ENCODE peak calls at places on chromosomes 12 and 14, in four cellular contexts. T, F, Y and U are unnamed samples.

GRCh38 chr12:129788506-129788905 is 115.3 kb downstream of the TMEM132D start:
- DNase-seq in T (no peak), F (no peak), Y (no peak), U (no peak)

GRCh38 chr12:11834104-11834812 is 184.8 kb downstream of the ETV6 start:
- DNase-seq in T (no peak), F (no peak), Y (no peak), U (no peak)

GRCh38 chr12:54053625-54054441 is at the start of gene HOXC4:
- DNase-seq in T (no peak), F (no peak), Y (no peak), U (no peak)

GRCh38 chr12:78793491-78793890 is 71.1 kb upstream of the SYT1 start:
- DNase-seq in T (no peak), F (no peak), Y (no peak), U (no peak)

GRCh38 chr14:85483652-85484051 is 46.3 kb upstream of the FLRT2 start:
- DNase-seq in T (no peak), F (no peak), Y (no peak), U (no peak)

GRCh38 chr14:64955297-64955696 is 12.8 kb upstream of the GPX2 start:
- DNase-seq in T (no peak), F (no peak), Y (no peak), U (no peak)

GRCh38 chr12:28014196-28014595 is 41.7 kb upstream of the PTHLH start:
- DNase-seq in T (no peak), F (no peak), Y (no peak), U (no peak)

GRCh38 chr12:81208193-81208946 is 130.5 kb downstream of the ACSS3 start:
- DNase-seq in T (no peak), F (no peak), Y (no peak), U (no peak)

GRCh38 chr12:57614178-57614947 is 3.1 kb downstream of the ARHGEF25 start:
- DNase-seq in T (no peak), F (peak; percentile 47), Y (peak; percentile 17), U (no peak)

GRCh38 chr12:43338848-43339526 is 213.0 kb downstream of the ADAMTS20 start:
- DNase-seq in T (no peak), F (no peak), Y (no peak), U (no peak)

GRCh38 chr12:62934799-62935674 is at the start of gene PPM1H:
- DNase-seq in T (peak; percentile 44), F (peak; percentile 76), Y (peak; percentile 90), U (peak; percentile 84)

GRCh38 chr12:53738834-53739284 is 11.6 kb upstream of the CALCOCO1 start:
- DNase-seq in T (no peak), F (no peak), Y (no peak), U (no peak)

GRCh38 chr12:121781751-121782615 is 11.5 kb downstream of the RHOF start:
- DNase-seq in T (no peak), F (no peak), Y (no peak), U (no peak)

GRCh38 chr12:27822076-27822712 is 42.2 kb upstream of the MANSC4 start:
- DNase-seq in T (no peak), F (no peak), Y (no peak), U (no peak)

GRCh38 chr12:124032265-124032886 is 59.4 kb downstream of the ZNF664 start:
- DNase-seq in T (peak; percentile 34), F (no peak), Y (peak; percentile 15), U (peak; percentile 3)

GRCh38 chr12:93766802-93767523 is 89.8 kb downstream of the CRADD start:
- DNase-seq in T (peak; percentile 32), F (no peak), Y (peak; percentile 42), U (no peak)

GRCh38 chr14:74982661-74983060 is 20.1 kb upstream of the EIF2B2 start:
- DNase-seq in T (no peak), F (no peak), Y (no peak), U (no peak)

GRCh38 chr12:88752183-88752582 is 171.9 kb upstream of the KITLG start:
- DNase-seq in T (no peak), F (no peak), Y (no peak), U (no peak)

GRCh38 chr14:105853089-105853906 is 326.9 kb downstream of the TMEM121 start:
- DNase-seq in T (peak; percentile 9), F (no peak), Y (no peak), U (no peak)

GRCh38 chr14:101865288-101865687 is 99.1 kb upstream of the DYNC1H1 start:
- DNase-seq in T (no peak), F (no peak), Y (no peak), U (no peak)

GRCh38 chr12:6684609-6685008 is 4.6 kb downstream of the ZNF384 start:
- DNase-seq in T (no peak), F (no peak), Y (peak; percentile 11), U (peak; percentile 58)

GRCh38 chr12:53344824-53345485 is 8.8 kb upstream of the SP7 start:
- DNase-seq in T (peak; percentile 74), F (peak; percentile 81), Y (peak; percentile 48), U (no peak)

GRCh38 chr14:88688386-88688785 is 104.4 kb downstream of the EML5 start:
- DNase-seq in T (no peak), F (no peak), Y (no peak), U (no peak)

GRCh38 chr14:23153891-23154796 is 29.3 kb downstream of the SLC7A8 start:
- DNase-seq in T (peak; percentile 97), F (peak; percentile 92), Y (no peak), U (no peak)

GRCh38 chr12:6946033-6946919 is 2.5 kb downstream of the C12orf57 start:
- DNase-seq in T (no peak), F (no peak), Y (peak; percentile 82), U (peak; percentile 90)

GRCh38 chr12:121503395-121503794 is 77.4 kb downstream of the KDM2B start:
- DNase-seq in T (no peak), F (no peak), Y (no peak), U (no peak)

GRCh38 chr12:53481957-53482586 is 17.2 kb downstream of the MAP3K12 start:
- DNase-seq in T (no peak), F (no peak), Y (no peak), U (no peak)

GRCh38 chr12:97716356-97716755 is 253.8 kb downstream of the RMST start:
- DNase-seq in T (no peak), F (no peak), Y (no peak), U (no peak)

GRCh38 chr12:116710367-116710766 is 27.5 kb downstream of the SPRING1 start:
- DNase-seq in T (no peak), F (no peak), Y (no peak), U (no peak)

GRCh38 chr12:58302487-58303011 is 361.2 kb downstream of the ATP23 start:
- DNase-seq in T (no peak), F (no peak), Y (peak; percentile 19), U (peak; percentile 33)

GRCh38 chr14:24181251-24182077 is 7.2 kb downstream of the IPO4 start:
- DNase-seq in T (no peak), F (no peak), Y (no peak), U (no peak)

GRCh38 chr14:23612802-23613201 is 23.4 kb upstream of the DHRS2 start:
- DNase-seq in T (no peak), F (no peak), Y (no peak), U (no peak)

GRCh38 chr14:96938946-96939345 is 141.8 kb downstream of the VRK1 start:
- DNase-seq in T (no peak), F (no peak), Y (no peak), U (no peak)